ENCODE peak calls at places on chromosomes 4 and X, in nine cellular contexts. A is DND-41, B is heart left ventricle, D is adrenal gland, U is neural progenitor cell, N is endodermal cell, Y is AG04449, R is NB4, F is cardiac fibroblast. J is an unnamed sample.

GRCh38 chr4:54659213-54660144 is 1.7 kb downstream of the KIT start:
- DNase-seq in A (no peak), B (no peak), D (peak), U (peak), N (peak), Y (no peak), R (peak), F (peak), J (no peak)

GRCh38 chr4:158771776-158772175 is 3.0 kb downstream of the FNIP2 start:
- DNase-seq in A (no peak), B (no peak), D (no peak), U (no peak), N (no peak), Y (no peak), R (no peak), F (no peak), J (no peak)

GRCh38 chr4:150001815-150002214 is 76.4 kb upstream of the DCLK2 start:
- DNase-seq in A (no peak), B (no peak), D (no peak), U (no peak), N (no peak), Y (no peak), R (no peak), F (peak), J (no peak)

GRCh38 chr4:109094061-109094460 is 208.4 kb downstream of the COL25A1 start:
- DNase-seq in A (no peak), B (no peak), D (no peak), U (no peak), N (no peak), Y (no peak), R (no peak), F (no peak), J (no peak)

GRCh38 chr4:12124138-12124537 is 695.4 kb upstream of the HS3ST1 start:
- DNase-seq in A (no peak), B (no peak), D (no peak), U (no peak), N (no peak), Y (no peak), R (no peak), F (no peak), J (no peak)

GRCh38 chr4:112973897-112974296 is 75.6 kb upstream of the ANK2 start:
- DNase-seq in A (no peak), B (no peak), D (no peak), U (no peak), N (no peak), Y (no peak), R (no peak), F (no peak), J (no peak)

GRCh38 chr4:33091961-33092360 is 2371.8 kb downstream of the PCDH7 start:
- DNase-seq in A (no peak), B (no peak), D (no peak), U (no peak), N (no peak), Y (no peak), R (no peak), F (peak), J (no peak)

GRCh38 chr4:156830356-156830755 is 141.2 kb downstream of the PDGFC start:
- DNase-seq in A (no peak), B (no peak), D (no peak), U (no peak), N (no peak), Y (peak), R (no peak), F (peak), J (peak)

GRCh38 chr4:164068392-164068791 is 573.9 kb downstream of the TMA16 start:
- DNase-seq in A (no peak), B (peak), D (no peak), U (no peak), N (no peak), Y (no peak), R (no peak), F (no peak), J (no peak)

GRCh38 chr4:6153874-6154273 is 46.5 kb downstream of the JAKMIP1 start:
- DNase-seq in A (no peak), B (no peak), D (no peak), U (peak), N (peak), Y (no peak), R (no peak), F (no peak), J (no peak)

GRCh38 chrX:100248894-100249493 is 161.1 kb downstream of the PCDH19 start:
- DNase-seq in A (no peak), B (no peak), D (no peak), U (no peak), N (no peak), Y (no peak), R (no peak), F (no peak), J (no peak)

GRCh38 chrX:141814213-141814857 is 23.8 kb upstream of the MAGEC3 start:
- DNase-seq in A (no peak), B (no peak), D (no peak), U (no peak), N (peak), Y (no peak), R (no peak), F (no peak), J (no peak)

GRCh38 chr4:57151481-57151880 is 41.3 kb upstream of the IGFBP7 start:
- DNase-seq in A (no peak), B (no peak), D (no peak), U (no peak), N (no peak), Y (no peak), R (no peak), F (peak), J (no peak)

GRCh38 chr4:2767705-2768074 is 11.6 kb upstream of the TNIP2 start:
- DNase-seq in A (no peak), B (no peak), D (no peak), U (no peak), N (no peak), Y (no peak), R (no peak), F (no peak), J (no peak)

GRCh38 chrX:15564981-15565579 is 35.7 kb downstream of the ACE2 start:
- DNase-seq in A (peak), B (peak), D (peak), U (peak), N (peak), Y (no peak), R (peak), F (peak), J (peak)

GRCh38 chrX:125205918-125206665 is 113.6 kb upstream of the TEX13C start:
- DNase-seq in A (no peak), B (no peak), D (peak), U (peak), N (peak), Y (no peak), R (no peak), F (no peak), J (no peak)
- H3K4me3 ChIP-seq in A (no peak), B (peak), D (no peak), U (peak), N (peak), Y (no peak), R (no peak), F (no peak), J (no peak)

GRCh38 chrX:65545456-65545855 is 10.9 kb upstream of the LAS1L start:
- DNase-seq in A (no peak), B (no peak), D (no peak), U (no peak), N (no peak), Y (no peak), R (no peak), F (no peak), J (no peak)
- TF ChIP-seq CTCF in A (no peak), B (no peak), D (no peak), U (no peak), N (no peak), Y (no peak), R (no peak), F (no peak), J (no peak)

DNA sequence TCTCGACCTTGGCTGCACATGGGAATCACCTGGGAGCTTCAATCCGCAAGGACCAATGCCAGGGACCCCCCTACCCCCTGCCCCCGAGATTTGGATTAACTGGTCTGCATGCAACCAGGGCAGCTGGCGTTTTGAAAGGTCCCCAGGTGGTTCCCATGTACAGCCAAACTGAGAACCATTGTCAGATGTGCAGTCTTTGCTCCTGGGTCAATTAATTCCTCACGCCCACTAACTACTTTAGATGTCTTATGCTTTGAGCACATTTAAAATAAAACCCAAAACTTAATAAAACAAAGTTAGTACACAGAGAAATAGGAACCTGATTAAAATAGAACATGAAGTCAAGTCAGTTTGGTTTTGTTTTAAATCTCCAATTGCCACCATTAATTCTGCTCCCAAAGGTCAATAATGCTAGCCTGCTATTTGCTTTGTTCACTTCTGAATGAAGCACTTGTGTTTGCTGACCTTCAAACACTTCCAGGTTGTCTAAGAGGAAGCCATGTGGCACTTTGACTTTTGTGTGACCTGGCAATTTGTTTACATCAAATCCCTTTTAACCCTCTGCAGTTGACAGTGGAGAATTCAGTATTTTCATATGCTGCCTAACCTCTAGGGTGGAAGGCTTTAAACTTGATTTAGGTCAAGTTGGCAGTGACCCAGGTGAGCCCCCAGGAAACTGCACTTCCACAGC is 27.2 kb upstream of the TMSB4X start:
- DNase-seq in A (no peak), B (no peak), D (no peak), U (no peak), N (no peak), Y (no peak), R (no peak), F (no peak), J (no peak)
- H3K4me3 ChIP-seq in A (peak), B (no peak), D (no peak), U (no peak), N (no peak), Y (no peak), R (no peak), F (no peak), J (no peak)

GRCh38 chr4:40401646-40402045 is 66.5 kb downstream of the CHRNA9 start:
- DNase-seq in A (no peak), B (no peak), D (no peak), U (no peak), N (no peak), Y (no peak), R (no peak), F (peak), J (no peak)

GRCh38 chr4:40401096-40401495 is 66.0 kb downstream of the CHRNA9 start:
- DNase-seq in A (no peak), B (no peak), D (no peak), U (no peak), N (no peak), Y (no peak), R (no peak), F (no peak), J (no peak)

GRCh38 chr4:40402556-40402955 is 67.4 kb downstream of the CHRNA9 start:
- DNase-seq in A (no peak), B (no peak), D (no peak), U (no peak), N (no peak), Y (no peak), R (no peak), F (no peak), J (no peak)

GRCh38 chr4:40405194-40405593 is 70.1 kb downstream of the CHRNA9 start:
- DNase-seq in A (no peak), B (no peak), D (no peak), U (no peak), N (no peak), Y (no peak), R (peak), F (no peak), J (no peak)

DNA sequence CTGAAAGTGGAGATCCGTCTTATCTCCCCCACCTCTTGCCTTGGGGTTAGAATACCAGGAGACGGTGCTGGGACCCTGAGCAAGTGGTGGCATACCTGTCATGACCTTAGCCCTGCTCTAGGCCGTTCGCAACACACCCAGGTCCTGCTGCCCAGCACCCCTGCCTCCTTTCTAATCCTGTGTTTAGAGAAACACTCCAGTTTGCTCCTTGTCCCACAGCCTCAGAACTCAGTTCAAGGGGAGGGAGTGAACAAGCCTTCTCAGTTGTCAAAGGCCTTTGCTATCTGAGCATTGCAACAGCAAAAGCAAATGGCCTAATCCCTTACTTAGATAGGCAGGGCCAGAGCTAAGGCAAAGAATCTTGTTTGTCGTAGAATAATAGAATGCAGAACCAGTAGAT is 67.9 kb downstream of the CHRNA9 start:
- DNase-seq in A (no peak), B (no peak), D (no peak), U (peak), N (no peak), Y (no peak), R (no peak), F (no peak), J (no peak)
- TF ChIP-seq CTCF in A (no peak), B (no peak), D (no peak), U (no peak), N (no peak), Y (no peak), R (no peak), F (no peak), J (no peak)

GRCh38 chrX:65697173-65697572 is 29.7 kb downstream of the MSN start:
- DNase-seq in A (peak), B (no peak), D (no peak), U (no peak), N (no peak), Y (no peak), R (peak), F (peak), J (no peak)
- H3K4me3 ChIP-seq in A (peak), B (no peak), D (no peak), U (no peak), N (no peak), Y (no peak), R (peak), F (no peak), J (no peak)

J was measured in AG09309.